ENCODE peak calls at places on chromosomes 5 and 9, in ten cellular contexts. X is psoas muscle, J is A549, C is HFF-Myc, N is hepatocyte, R is NB4, I is gastrocnemius medialis, S is AG10803, K is dorsolateral prefrontal cortex, D is tibial artery. H is an unnamed sample.

GRCh38 chr5:57695179-57695578 is 212.6 kb upstream of the ACTBL2 start:
- DNase-seq in X (no peak), J (no peak), C (no peak), N (peak), R (no peak), I (no peak), S (no peak), K (no peak), D (no peak), H (peak)

GRCh38 chr5:179680780-179681411 is at the start of gene CBY3:
- DNase-seq in X (no peak), J (no peak), C (no peak), N (no peak), R (no peak), I (no peak), S (peak), K (no peak), D (no peak), H (no peak)

GRCh38 chr9:131627846-131628820 is 82.8 kb downstream of the PRRT1B start:
- DNase-seq in X (peak), J (no peak), C (no peak), N (no peak), R (no peak), I (peak), S (no peak), K (no peak), D (no peak), H (no peak)

GRCh38 chr9:133148351-133149129 is 15.2 kb downstream of the GBGT1 start:
- DNase-seq in X (peak), J (peak), C (no peak), N (peak), R (peak), I (peak), S (peak), K (no peak), D (peak), H (peak)

GRCh38 chr9:123083680-123084079 is 50.2 kb downstream of the GPR21 start:
- DNase-seq in X (no peak), J (no peak), C (no peak), N (no peak), R (no peak), I (no peak), S (no peak), K (no peak), D (no peak), H (no peak)

GRCh38 chr5:142311725-142312124 is 13.1 kb downstream of the SPRY4 start:
- DNase-seq in X (no peak), J (no peak), C (no peak), N (no peak), R (no peak), I (no peak), S (no peak), K (no peak), D (no peak), H (no peak)

GRCh38 chr9:7172445-7173115 is 414.8 kb downstream of the KDM4C start:
- DNase-seq in X (no peak), J (no peak), C (no peak), N (no peak), R (no peak), I (no peak), S (peak), K (no peak), D (no peak), H (no peak)

GRCh38 chr9:135596211-135596610 is 34.7 kb downstream of the PAEP start:
- DNase-seq in X (no peak), J (no peak), C (no peak), N (peak), R (peak), I (no peak), S (no peak), K (no peak), D (no peak), H (no peak)

GRCh38 chr5:125134216-125135081 is 388.0 kb upstream of the ZNF608 start:
- DNase-seq in X (no peak), J (no peak), C (peak), N (no peak), R (no peak), I (no peak), S (peak), K (no peak), D (no peak), H (peak)

GRCh38 chr5:9898319-9898718 is 268.2 kb upstream of the TAS2R1 start:
- DNase-seq in X (no peak), J (peak), C (no peak), N (peak), R (peak), I (no peak), S (peak), K (no peak), D (no peak), H (peak)

GRCh38 chr9:94692601-94693000 is 33.9 kb upstream of the AOPEP start:
- DNase-seq in X (no peak), J (peak), C (no peak), N (no peak), R (no peak), I (no peak), S (no peak), K (no peak), D (no peak), H (no peak)

GRCh38 chr9:133714606-133715294 is 23.4 kb downstream of the SARDH start:
- DNase-seq in X (peak), J (no peak), C (no peak), N (peak), R (peak), I (peak), S (no peak), K (peak), D (peak), H (no peak)

GRCh38 chr9:37329576-37329975 is 92.9 kb upstream of the GRHPR start:
- DNase-seq in X (no peak), J (peak), C (no peak), N (no peak), R (peak), I (no peak), S (peak), K (no peak), D (no peak), H (peak)

GRCh38 chr9:124553738-124554137 is 46.5 kb upstream of the NR5A1 start:
- DNase-seq in X (no peak), J (no peak), C (no peak), N (no peak), R (no peak), I (no peak), S (peak), K (no peak), D (no peak), H (peak)

GRCh38 chr9:8604201-8604600 is 804.6 kb upstream of the DMAC1 start:
- DNase-seq in X (no peak), J (no peak), C (no peak), N (no peak), R (no peak), I (no peak), S (no peak), K (no peak), D (no peak), H (no peak)

DNA sequence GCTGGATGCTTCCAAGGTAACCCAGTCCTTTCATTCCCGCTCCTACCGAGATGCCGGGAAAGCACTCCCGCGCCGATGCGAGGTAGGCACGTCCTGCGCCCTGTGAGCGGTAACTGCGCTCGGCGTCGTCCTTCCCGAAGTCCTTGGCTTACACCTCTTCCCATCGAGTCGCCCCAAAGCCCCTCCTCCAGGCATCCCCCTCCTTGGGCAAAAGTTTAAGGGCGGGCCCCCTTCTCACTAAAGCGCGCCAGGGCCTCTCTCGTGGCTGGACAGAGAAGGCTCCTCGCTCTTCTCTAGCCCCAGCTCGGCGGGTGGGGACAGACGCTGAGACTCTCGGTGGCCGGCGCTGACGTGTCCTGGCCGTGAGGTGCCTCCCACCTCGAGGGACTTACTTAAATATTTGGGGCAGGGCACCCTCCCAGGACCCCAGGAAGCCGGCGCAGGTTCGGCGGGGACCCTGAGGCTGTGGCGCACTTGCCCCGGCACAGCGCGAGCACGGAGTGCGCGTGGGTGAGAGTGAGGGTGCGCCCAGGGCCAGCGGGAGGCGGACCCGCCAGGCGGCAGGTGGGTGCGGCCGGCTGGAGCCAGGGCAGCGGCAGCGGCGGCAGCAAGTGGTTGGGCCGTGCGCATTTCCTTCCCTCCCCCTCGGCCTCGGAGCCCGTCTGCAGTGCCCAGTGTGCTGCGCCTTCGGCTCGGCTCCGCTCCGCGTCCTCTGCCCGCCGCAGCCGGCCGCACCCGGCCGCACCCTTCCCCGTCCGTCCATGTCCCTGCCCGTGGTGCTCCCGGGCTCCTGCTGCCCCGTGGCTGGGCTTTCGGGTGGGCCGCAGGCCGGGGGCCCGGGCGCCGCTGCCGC is at the start of gene ENTREP1:
- DNase-seq in X (peak), J (peak), C (no peak), N (peak), R (no peak), I (peak), S (peak), K (no peak), D (peak), H (peak)
- TF ChIP-seq CTCF in X (no peak), J (no peak), C (no peak), N (no peak), R (no peak), I (peak), S (no peak), K (no peak), D (no peak), H (no peak)

DNA sequence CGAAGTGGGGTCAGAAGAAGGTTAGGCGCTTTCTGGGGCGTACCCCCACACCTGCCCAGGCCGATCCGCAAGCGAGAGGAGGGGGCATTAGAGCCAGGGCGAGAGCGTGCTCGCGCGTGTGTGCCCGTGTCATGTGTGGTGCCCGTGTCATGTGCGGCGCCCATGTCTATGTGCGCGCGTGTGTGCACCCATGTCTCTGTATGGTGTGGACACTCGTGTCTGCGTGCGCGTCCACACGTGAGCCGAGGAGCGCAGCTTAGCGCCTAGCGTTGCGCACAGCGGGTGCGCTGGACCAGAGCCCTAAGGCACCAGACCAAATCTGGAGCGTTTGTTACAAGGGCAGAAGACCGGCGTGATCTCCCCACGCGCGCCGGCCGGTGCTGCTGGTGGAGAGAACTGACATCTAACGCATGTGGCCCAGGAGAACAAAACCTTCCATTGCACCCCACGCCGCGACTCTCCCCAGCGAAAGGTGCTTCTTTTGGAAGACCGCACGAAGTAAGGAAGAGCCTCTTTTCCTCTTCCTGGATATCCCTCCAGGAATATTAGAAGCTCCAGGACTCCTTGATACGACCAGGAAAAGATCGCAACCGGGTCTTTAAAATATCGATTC is 639 bp downstream of the NIM1K start:
- DNase-seq in X (peak), J (no peak), C (no peak), N (peak), R (no peak), I (peak), S (peak), K (peak), D (no peak), H (peak)
- H3K4me3 ChIP-seq in X (peak), J (peak), C (peak), N (peak), R (no peak), I (peak), S (peak), K (peak), D (peak), H (peak)

GRCh38 chr9:112332977-112333638 is at the start of gene PTBP3:
- DNase-seq in X (peak), J (peak), C (no peak), N (peak), R (peak), I (peak), S (peak), K (peak), D (peak), H (peak)
- TF ChIP-seq CTCF in X (no peak), J (no peak), C (no peak), N (no peak), R (no peak), I (no peak), S (no peak), K (no peak), D (no peak), H (no peak)

GRCh38 chr9:4139201-4139600 is 160.7 kb downstream of the GLIS3 start:
- DNase-seq in X (no peak), J (no peak), C (no peak), N (no peak), R (no peak), I (no peak), S (no peak), K (no peak), D (no peak), H (no peak)
- H3K4me3 ChIP-seq in X (no peak), J (no peak), C (no peak), N (no peak), R (no peak), I (no peak), S (no peak), K (no peak), D (no peak), H (no peak)

DNA sequence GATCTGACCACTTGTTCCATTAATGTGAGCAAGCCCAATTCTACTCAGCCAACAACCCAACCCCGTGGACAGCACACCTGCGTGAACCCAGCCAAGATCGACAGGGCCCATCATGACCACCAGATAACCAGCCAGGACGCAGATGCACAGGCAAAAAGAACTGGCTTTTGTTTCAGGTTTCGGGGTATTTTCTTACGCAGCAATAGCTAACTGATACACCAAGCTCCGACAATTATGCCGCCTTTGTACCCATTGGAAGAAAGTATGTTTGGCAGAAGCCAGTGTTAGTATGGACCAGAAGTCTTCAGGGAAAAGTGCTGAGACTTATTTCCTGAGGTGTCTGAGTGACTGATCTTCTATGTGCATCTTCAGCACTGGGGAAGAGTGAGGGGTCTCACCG is 6.0 kb upstream of the ADAMTS16 start:
- DNase-seq in X (no peak), J (no peak), C (no peak), N (no peak), R (no peak), I (no peak), S (no peak), K (no peak), D (no peak), H (no peak)
- TF ChIP-seq CTCF in X (no peak), J (no peak), C (no peak), N (no peak), R (no peak), I (no peak), S (no peak), K (no peak), D (no peak), H (no peak)

GRCh38 chr5:157571357-157571827 is 4.2 kb downstream of the ADAM19 start:
- DNase-seq in X (peak), J (no peak), C (no peak), N (peak), R (peak), I (peak), S (peak), K (no peak), D (no peak), H (no peak)
- H3K4me3 ChIP-seq in X (peak), J (no peak), C (no peak), N (no peak), R (no peak), I (peak), S (no peak), K (no peak), D (no peak), H (no peak)

GRCh38 chr5:40288791-40289475 is 390.8 kb upstream of the PTGER4 start:
- DNase-seq in X (no peak), J (no peak), C (no peak), N (no peak), R (no peak), I (no peak), S (no peak), K (no peak), D (no peak), H (no peak)
- TF ChIP-seq CTCF in X (no peak), J (no peak), C (peak), N (no peak), R (no peak), I (no peak), S (no peak), K (no peak), D (no peak), H (peak)

DNA sequence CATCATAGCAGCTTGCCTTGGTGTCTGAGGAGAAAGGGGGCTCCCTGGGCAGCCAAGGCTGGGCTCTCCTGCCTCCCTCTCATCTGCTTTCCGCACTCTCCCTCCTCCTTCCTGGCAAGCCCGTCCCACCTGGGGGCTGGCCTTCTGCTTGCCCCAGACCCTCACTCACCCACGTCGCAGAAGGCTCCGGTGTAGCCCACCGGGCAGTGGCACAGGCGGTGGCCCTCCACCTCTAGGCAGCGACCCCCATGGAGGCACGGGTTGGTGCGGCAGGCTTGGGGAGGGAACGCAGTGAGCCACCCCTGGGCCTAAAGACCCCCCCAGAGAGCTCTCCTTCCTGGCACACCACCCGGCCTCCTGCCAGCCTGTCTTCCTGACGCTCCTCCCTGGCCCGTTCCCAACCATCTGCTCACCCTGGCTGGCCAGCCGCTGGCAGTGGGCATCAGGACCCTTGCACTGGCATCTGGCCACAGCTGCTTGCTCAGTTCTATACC is 4.2 kb upstream of the PFN3 start:
- DNase-seq in X (no peak), J (no peak), C (no peak), N (no peak), R (no peak), I (no peak), S (no peak), K (no peak), D (peak), H (no peak)
- H3K4me3 ChIP-seq in X (peak), J (peak), C (peak), N (no peak), R (no peak), I (peak), S (peak), K (peak), D (peak), H (peak)

GRCh38 chr9:24590432-24590831 is 44.7 kb upstream of the IZUMO3 start:
- DNase-seq in X (no peak), J (no peak), C (no peak), N (no peak), R (no peak), I (no peak), S (no peak), K (no peak), D (no peak), H (peak)
- TF ChIP-seq CTCF in X (no peak), J (no peak), C (no peak), N (no peak), R (no peak), I (no peak), S (no peak), K (no peak), D (no peak), H (no peak)

DNA sequence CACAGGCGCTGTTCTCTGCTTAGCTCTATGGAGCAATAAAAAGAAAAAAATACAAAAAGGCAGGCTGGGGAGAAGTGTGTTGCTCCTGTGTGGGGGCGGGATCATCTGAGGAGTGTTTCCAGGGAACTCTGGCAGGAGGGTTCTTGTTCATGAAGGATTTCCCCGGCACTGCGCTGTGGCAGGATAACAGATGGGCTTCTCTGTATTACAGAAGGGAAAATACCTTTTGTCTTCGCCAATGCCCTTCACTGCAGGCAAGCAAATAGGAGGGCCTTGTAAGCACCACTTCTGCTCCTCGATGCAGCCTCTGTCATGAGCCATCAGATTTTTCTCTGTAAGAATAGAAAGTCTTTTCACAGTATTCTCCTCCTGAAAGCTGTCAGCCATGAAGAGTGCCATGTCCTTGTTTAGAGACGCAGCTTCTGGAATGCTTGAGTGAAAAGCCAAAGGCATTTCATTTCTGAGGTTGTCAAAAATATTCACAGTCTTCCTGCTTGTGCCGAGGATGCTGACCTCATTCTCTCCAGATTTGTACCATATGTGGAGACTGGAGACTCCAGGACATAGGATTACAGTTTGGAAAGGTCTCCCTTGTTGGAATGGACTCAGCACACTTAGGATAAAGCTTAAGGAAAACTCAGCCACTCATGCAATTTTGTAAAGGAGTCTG is 294.0 kb downstream of the YTHDC2 start:
- DNase-seq in X (no peak), J (no peak), C (peak), N (peak), R (no peak), I (no peak), S (peak), K (peak), D (peak), H (no peak)
- H3K4me3 ChIP-seq in X (peak), J (no peak), C (peak), N (no peak), R (no peak), I (no peak), S (peak), K (no peak), D (peak), H (no peak)